ENCODE peak calls at places on chromosomes 12 and 14, in four cellular contexts. H, B, F and O are unnamed samples.
A peak's percentile ranks its signal among the peaks of the same experiment; 100 is the strongest.

GRCh38 chr12:51389302-51389999 is 1.8 kb downstream of the GALNT6 start:
- DNase-seq in H (no peak), B (no peak), F (peak; percentile 46), O (no peak)

GRCh38 chr12:20184514-20184913 is 183.8 kb upstream of the PDE3A start:
- DNase-seq in H (no peak), B (no peak), F (no peak), O (no peak)

GRCh38 chr14:51410846-51411245 is 170.8 kb downstream of the TMX1 start:
- DNase-seq in H (no peak), B (no peak), F (no peak), O (no peak)

GRCh38 chr12:93682846-93683261 is 5.7 kb downstream of the CRADD start:
- DNase-seq in H (no peak), B (no peak), F (peak; percentile 74), O (peak; percentile 59)

GRCh38 chr14:65412881-65413738 is 580 bp downstream of the FUT8 start:
- DNase-seq in H (peak; percentile 78), B (peak; percentile 38), F (peak; percentile 82), O (peak; percentile 78)

GRCh38 chr12:49061157-49061650 is 610 bp upstream of the KMT2D start:
- DNase-seq in H (no peak), B (no peak), F (no peak), O (no peak)

GRCh38 chr14:92553456-92553855 is 39.9 kb downstream of the RIN3 start:
- DNase-seq in H (no peak), B (no peak), F (peak; percentile 63), O (no peak)

GRCh38 chr12:78157199-78157598 is 326.5 kb downstream of the NAV3 start:
- DNase-seq in H (no peak), B (no peak), F (no peak), O (no peak)

GRCh38 chr14:82003418-82003817 is 469.8 kb upstream of the SEL1L start:
- DNase-seq in H (no peak), B (no peak), F (no peak), O (no peak)

GRCh38 chr12:77339610-77340009 is 274.2 kb upstream of the E2F7 start:
- DNase-seq in H (no peak), B (no peak), F (no peak), O (no peak)

GRCh38 chr12:123099556-123100192 is 51.2 kb downstream of the PITPNM2 start:
- DNase-seq in H (peak; percentile 67), B (no peak), F (no peak), O (no peak)

GRCh38 chr12:52392465-52393007 is 7.1 kb upstream of the KRT84 start:
- DNase-seq in H (no peak), B (no peak), F (no peak), O (no peak)

GRCh38 chr14:40374221-40374620 is 942.0 kb upstream of the FBXO33 start:
- DNase-seq in H (no peak), B (no peak), F (no peak), O (no peak)

GRCh38 chr12:94783343-94783742 is 133.0 kb upstream of the TMCC3 start:
- DNase-seq in H (no peak), B (no peak), F (no peak), O (no peak)

GRCh38 chr12:130873825-130874224 is 2.0 kb downstream of the RAN start:
- DNase-seq in H (no peak), B (no peak), F (no peak), O (no peak)

GRCh38 chr12:116380066-116380465 is 102.6 kb upstream of the MED13L start:
- DNase-seq in H (no peak), B (no peak), F (no peak), O (no peak)

GRCh38 chr14:74377976-74378690 is 29.9 kb downstream of the VRTN start:
- DNase-seq in H (no peak), B (no peak), F (peak; percentile 31), O (no peak)

GRCh38 chr14:68397371-68397779 is 395.5 kb downstream of the ZFP36L1 start:
- DNase-seq in H (no peak), B (no peak), F (no peak), O (no peak)

GRCh38 chr12:104699489-104700194 is 242.9 kb downstream of the CHST11 start:
- DNase-seq in H (no peak), B (no peak), F (no peak), O (no peak)